ENCODE peak calls at places on chromosomes 2 and 18, in five cellular contexts. One of them, this sample, is unnamed.

GRCh38 chr2:215868886-215869285 is 144.5 kb downstream of the MREG start:
- DNase-seq in NCI-H1105 treated with DMSO at 0.1 percent for 48 hours: no peak
- DNase-seq in ureter: no peak
- DNase-seq in skeletal muscle cell: no peak
- DNase-seq in astrocyte of the spinal cord: no peak
- DNase-seq in this sample: no peak

GRCh38 chr2:29245742-29246387 is 130.7 kb downstream of the CLIP4 start:
- DNase-seq in NCI-H1105 treated with DMSO at 0.1 percent for 48 hours: no peak
- DNase-seq in ureter: no peak
- DNase-seq in skeletal muscle cell: no peak
- DNase-seq in astrocyte of the spinal cord: no peak
- DNase-seq in this sample: no peak

GRCh38 chr2:241540391-241540765 is 18.2 kb upstream of the BOK start:
- DNase-seq in NCI-H1105 treated with DMSO at 0.1 percent for 48 hours: no peak
- DNase-seq in ureter: no peak
- DNase-seq in skeletal muscle cell: no peak
- DNase-seq in astrocyte of the spinal cord: no peak
- DNase-seq in this sample: peak

GRCh38 chr18:42828881-42829280 is 286.6 kb downstream of the RIT2 start:
- DNase-seq in NCI-H1105 treated with DMSO at 0.1 percent for 48 hours: no peak
- DNase-seq in ureter: no peak
- DNase-seq in skeletal muscle cell: no peak
- DNase-seq in astrocyte of the spinal cord: no peak
- DNase-seq in this sample: no peak

GRCh38 chr2:216478151-216478550 is 20.5 kb upstream of the RPL37A start:
- DNase-seq in NCI-H1105 treated with DMSO at 0.1 percent for 48 hours: no peak
- DNase-seq in ureter: no peak
- DNase-seq in skeletal muscle cell: peak
- DNase-seq in astrocyte of the spinal cord: peak
- DNase-seq in this sample: peak

GRCh38 chr18:74951165-74951760 is 257.7 kb downstream of the PTGR3 start:
- DNase-seq in NCI-H1105 treated with DMSO at 0.1 percent for 48 hours: no peak
- DNase-seq in ureter: peak
- DNase-seq in skeletal muscle cell: peak
- DNase-seq in astrocyte of the spinal cord: peak
- DNase-seq in this sample: peak

GRCh38 chr2:120596191-120596781 is 139.4 kb upstream of the GLI2 start:
- DNase-seq in NCI-H1105 treated with DMSO at 0.1 percent for 48 hours: no peak
- DNase-seq in ureter: no peak
- DNase-seq in skeletal muscle cell: no peak
- DNase-seq in astrocyte of the spinal cord: no peak
- DNase-seq in this sample: no peak

GRCh38 chr2:168912466-168913170 is 11.5 kb downstream of the G6PC2 start:
- DNase-seq in NCI-H1105 treated with DMSO at 0.1 percent for 48 hours: peak
- DNase-seq in ureter: no peak
- DNase-seq in skeletal muscle cell: no peak
- DNase-seq in astrocyte of the spinal cord: peak
- DNase-seq in this sample: no peak

GRCh38 chr2:36432479-36432878 is 76.9 kb downstream of the CRIM1 start:
- DNase-seq in NCI-H1105 treated with DMSO at 0.1 percent for 48 hours: no peak
- DNase-seq in ureter: no peak
- DNase-seq in skeletal muscle cell: no peak
- DNase-seq in astrocyte of the spinal cord: no peak
- DNase-seq in this sample: no peak

GRCh38 chr18:44955825-44956224 is 275.1 kb downstream of the SETBP1 start:
- DNase-seq in NCI-H1105 treated with DMSO at 0.1 percent for 48 hours: no peak
- DNase-seq in ureter: no peak
- DNase-seq in skeletal muscle cell: no peak
- DNase-seq in astrocyte of the spinal cord: no peak
- DNase-seq in this sample: no peak

GRCh38 chr18:58411323-58411722 is 217.6 kb downstream of the ALPK2 start:
- DNase-seq in NCI-H1105 treated with DMSO at 0.1 percent for 48 hours: no peak
- DNase-seq in ureter: no peak
- DNase-seq in skeletal muscle cell: no peak
- DNase-seq in astrocyte of the spinal cord: no peak
- DNase-seq in this sample: no peak

GRCh38 chr2:147649963-147650362 is 194.9 kb upstream of the ACVR2A start:
- DNase-seq in NCI-H1105 treated with DMSO at 0.1 percent for 48 hours: no peak
- DNase-seq in ureter: no peak
- DNase-seq in skeletal muscle cell: no peak
- DNase-seq in astrocyte of the spinal cord: no peak
- DNase-seq in this sample: no peak

GRCh38 chr2:179240481-179241451 is 23.9 kb downstream of the SESTD1 start:
- DNase-seq in NCI-H1105 treated with DMSO at 0.1 percent for 48 hours: no peak
- DNase-seq in ureter: no peak
- DNase-seq in skeletal muscle cell: no peak
- DNase-seq in astrocyte of the spinal cord: no peak
- DNase-seq in this sample: no peak

GRCh38 chr18:79916546-79917350 is 34.7 kb downstream of the SLC66A2 start:
- DNase-seq in NCI-H1105 treated with DMSO at 0.1 percent for 48 hours: no peak
- DNase-seq in ureter: peak
- DNase-seq in skeletal muscle cell: no peak
- DNase-seq in astrocyte of the spinal cord: no peak
- DNase-seq in this sample: no peak

GRCh38 chr18:38868757-38869156 is 1303.2 kb upstream of the CELF4 start:
- DNase-seq in NCI-H1105 treated with DMSO at 0.1 percent for 48 hours: no peak
- DNase-seq in ureter: no peak
- DNase-seq in skeletal muscle cell: no peak
- DNase-seq in astrocyte of the spinal cord: no peak
- DNase-seq in this sample: no peak

GRCh38 chr2:200378652-200379290 is 72.3 kb downstream of the SPATS2L start:
- DNase-seq in NCI-H1105 treated with DMSO at 0.1 percent for 48 hours: no peak
- DNase-seq in ureter: no peak
- DNase-seq in skeletal muscle cell: peak
- DNase-seq in astrocyte of the spinal cord: peak
- DNase-seq in this sample: peak

GRCh38 chr2:232491139-232491780 is 3.6 kb upstream of the ECEL1 start:
- DNase-seq in NCI-H1105 treated with DMSO at 0.1 percent for 48 hours: no peak
- DNase-seq in ureter: no peak
- DNase-seq in skeletal muscle cell: no peak
- DNase-seq in astrocyte of the spinal cord: no peak
- DNase-seq in this sample: no peak

GRCh38 chr18:3306391-3306790 is 44.5 kb downstream of the MYL12B start:
- DNase-seq in NCI-H1105 treated with DMSO at 0.1 percent for 48 hours: no peak
- DNase-seq in ureter: no peak
- DNase-seq in skeletal muscle cell: no peak
- DNase-seq in astrocyte of the spinal cord: no peak
- DNase-seq in this sample: no peak

GRCh38 chr2:38997784-38998183 is 108.1 kb downstream of the ARHGEF33 start:
- DNase-seq in NCI-H1105 treated with DMSO at 0.1 percent for 48 hours: no peak
- DNase-seq in ureter: no peak
- DNase-seq in skeletal muscle cell: peak
- DNase-seq in astrocyte of the spinal cord: peak
- DNase-seq in this sample: peak

GRCh38 chr2:144198116-144198515 is 321.8 kb downstream of the ZEB2 start:
- DNase-seq in NCI-H1105 treated with DMSO at 0.1 percent for 48 hours: no peak
- DNase-seq in ureter: no peak
- DNase-seq in skeletal muscle cell: no peak
- DNase-seq in astrocyte of the spinal cord: peak
- DNase-seq in this sample: peak

GRCh38 chr2:239039479-239039861 is 191.6 kb downstream of the TWIST2 start:
- DNase-seq in NCI-H1105 treated with DMSO at 0.1 percent for 48 hours: no peak
- DNase-seq in ureter: no peak
- DNase-seq in skeletal muscle cell: no peak
- DNase-seq in astrocyte of the spinal cord: no peak
- DNase-seq in this sample: no peak

GRCh38 chr18:2028986-2029385 is 542.3 kb downstream of the METTL4 start:
- DNase-seq in NCI-H1105 treated with DMSO at 0.1 percent for 48 hours: no peak
- DNase-seq in ureter: no peak
- DNase-seq in skeletal muscle cell: no peak
- DNase-seq in astrocyte of the spinal cord: no peak
- DNase-seq in this sample: no peak

GRCh38 chr2:215958231-215958630 is 55.1 kb downstream of the MREG start:
- DNase-seq in NCI-H1105 treated with DMSO at 0.1 percent for 48 hours: no peak
- DNase-seq in ureter: no peak
- DNase-seq in skeletal muscle cell: no peak
- DNase-seq in astrocyte of the spinal cord: no peak
- DNase-seq in this sample: no peak

GRCh38 chr2:180980943-180981898 is 816 bp downstream of the UBE2E3 start:
- DNase-seq in NCI-H1105 treated with DMSO at 0.1 percent for 48 hours: peak
- DNase-seq in ureter: no peak
- DNase-seq in skeletal muscle cell: no peak
- DNase-seq in astrocyte of the spinal cord: peak
- DNase-seq in this sample: peak

GRCh38 chr18:45335644-45336043 is 279.6 kb upstream of the SLC14A2 start:
- DNase-seq in NCI-H1105 treated with DMSO at 0.1 percent for 48 hours: peak
- DNase-seq in ureter: no peak
- DNase-seq in skeletal muscle cell: no peak
- DNase-seq in astrocyte of the spinal cord: peak
- DNase-seq in this sample: no peak

GRCh38 chr2:240232264-240232915 is 91.9 kb upstream of the OTOS start:
- DNase-seq in NCI-H1105 treated with DMSO at 0.1 percent for 48 hours: no peak
- DNase-seq in ureter: no peak
- DNase-seq in skeletal muscle cell: no peak
- DNase-seq in astrocyte of the spinal cord: no peak
- DNase-seq in this sample: no peak

GRCh38 chr2:33042819-33043218 is 96.1 kb downstream of the LTBP1 start:
- DNase-seq in NCI-H1105 treated with DMSO at 0.1 percent for 48 hours: no peak
- DNase-seq in ureter: no peak
- DNase-seq in skeletal muscle cell: no peak
- DNase-seq in astrocyte of the spinal cord: no peak
- DNase-seq in this sample: no peak

GRCh38 chr2:208285853-208286252 is 19.8 kb downstream of the PIKFYVE start:
- DNase-seq in NCI-H1105 treated with DMSO at 0.1 percent for 48 hours: no peak
- DNase-seq in ureter: no peak
- DNase-seq in skeletal muscle cell: no peak
- DNase-seq in astrocyte of the spinal cord: no peak
- DNase-seq in this sample: no peak

GRCh38 chr18:75330308-75330707 is 97.2 kb downstream of the SMIM21 start:
- DNase-seq in NCI-H1105 treated with DMSO at 0.1 percent for 48 hours: no peak
- DNase-seq in ureter: no peak
- DNase-seq in skeletal muscle cell: no peak
- DNase-seq in astrocyte of the spinal cord: no peak
- DNase-seq in this sample: no peak

This sample was measured in kidney glomerular epithelial cell.